ENCODE peak calls at places on chromosome 20, in eight cellular contexts. W, L, R, B, G, H, K and O are unnamed samples.

GRCh38 chr20:57138198-57138995 is 128.0 kb downstream of the BMP7 start:
- DNase-seq in R (no peak), G (no peak), K (peak), L (no peak), H (no peak), B (no peak), W (no peak), O (no peak)

GRCh38 chr20:24782221-24782620 is 166.8 kb upstream of the CST7 start:
- DNase-seq in L (peak), W (no peak), H (no peak), R (no peak), G (no peak), K (peak), B (no peak), O (no peak)

GRCh38 chr20:34984756-34985261 is 29.1 kb downstream of the MYH7B start:
- DNase-seq in W (no peak), B (no peak), H (peak), R (peak), L (no peak), K (peak), G (no peak), O (no peak)

GRCh38 chr20:51985013-51985415 is 182.7 kb upstream of the SALL4 start:
- DNase-seq in L (no peak), G (no peak), B (peak), H (peak), W (no peak), K (no peak), R (no peak), O (no peak)

GRCh38 chr20:48879609-48880008 is 41.9 kb upstream of the ARFGEF2 start:
- DNase-seq in G (no peak), B (peak), W (no peak), H (peak), K (no peak), L (no peak), R (no peak), O (no peak)

GRCh38 chr20:16243470-16243869 is 329.8 kb downstream of the KIF16B start:
- DNase-seq in K (no peak), W (no peak), B (no peak), R (no peak), G (no peak), H (no peak), L (no peak), O (no peak)

GRCh38 chr20:11849976-11850670 is 67.6 kb upstream of the BTBD3 start:
- DNase-seq in W (no peak), K (no peak), L (no peak), B (peak), R (no peak), H (peak), G (no peak), O (no peak)

GRCh38 chr20:60117040-60117439 is 158.8 kb downstream of the CDH26 start:
- DNase-seq in R (no peak), K (no peak), W (no peak), G (no peak), H (no peak), B (no peak), L (no peak), O (no peak)

GRCh38 chr20:2303693-2304092 is 7.9 kb downstream of the TGM3 start:
- DNase-seq in R (no peak), B (no peak), W (no peak), H (peak), L (no peak), G (no peak), K (no peak), O (no peak)

GRCh38 chr20:40728470-40728869 is 39.4 kb upstream of the MAFB start:
- DNase-seq in H (peak), B (no peak), W (no peak), K (no peak), L (no peak), R (no peak), G (no peak), O (no peak)

DNA sequence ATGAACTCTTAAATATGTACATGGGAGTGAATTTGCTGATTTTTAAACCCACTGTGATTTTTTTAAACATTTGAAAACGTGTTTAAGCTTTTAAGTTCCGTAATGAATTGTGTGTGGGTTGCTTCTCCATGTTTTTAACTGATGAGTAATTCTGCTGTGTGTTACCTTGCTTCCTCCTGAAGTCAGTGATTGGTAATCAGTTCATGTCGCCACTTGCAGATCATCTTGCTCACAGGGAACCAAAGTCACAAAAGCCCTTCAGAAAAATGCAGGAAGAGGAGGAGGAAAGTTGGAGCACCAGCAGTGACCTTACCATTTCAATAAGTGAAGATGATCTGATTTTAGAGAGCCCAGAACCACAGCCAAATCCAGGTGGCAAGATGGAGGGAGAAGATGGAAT is 36.7 kb downstream of the KIZ start:
- DNase-seq in H (no peak), L (no peak), R (no peak), K (no peak), B (no peak), G (no peak), W (no peak), O (no peak)
- H3K27ac ChIP-seq in H (no peak), L (no peak), R (no peak), K (no peak), B (no peak), G (no peak), W (no peak), O (no peak)

GRCh38 chr20:47749367-47749766 is 35.9 kb downstream of the SULF2 start:
- DNase-seq in G (no peak), B (no peak), L (no peak), R (peak), W (no peak), H (no peak), K (no peak), O (no peak)
- H3K27ac ChIP-seq in G (peak), B (no peak), L (peak), R (peak), W (no peak), H (no peak), K (no peak), O (no peak)

DNA sequence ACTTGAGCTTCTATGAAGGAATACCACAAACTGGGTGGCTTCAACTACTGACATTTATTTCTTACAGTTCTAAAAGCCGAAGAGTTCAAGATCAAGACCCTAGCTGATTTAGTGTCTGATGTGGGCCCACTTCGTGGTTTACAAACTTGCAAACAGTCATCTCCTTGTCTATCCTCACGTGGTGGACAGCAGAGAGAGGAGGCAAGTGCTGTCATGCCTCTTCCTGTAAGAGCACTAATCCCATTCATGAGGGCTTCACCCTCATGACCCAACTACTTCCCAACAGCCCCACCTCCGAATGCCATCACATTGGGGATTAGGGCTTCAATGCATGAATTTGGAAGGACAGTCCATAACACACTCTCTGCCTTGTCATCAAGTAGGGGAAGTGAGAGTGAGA is 15.7 kb upstream of the ISM1 start:
- DNase-seq in L (no peak), W (no peak), R (no peak), G (no peak), B (no peak), H (no peak), K (no peak), O (no peak)
- H3K27ac ChIP-seq in L (no peak), W (no peak), R (no peak), G (no peak), B (no peak), H (no peak), K (no peak), O (no peak)

DNA sequence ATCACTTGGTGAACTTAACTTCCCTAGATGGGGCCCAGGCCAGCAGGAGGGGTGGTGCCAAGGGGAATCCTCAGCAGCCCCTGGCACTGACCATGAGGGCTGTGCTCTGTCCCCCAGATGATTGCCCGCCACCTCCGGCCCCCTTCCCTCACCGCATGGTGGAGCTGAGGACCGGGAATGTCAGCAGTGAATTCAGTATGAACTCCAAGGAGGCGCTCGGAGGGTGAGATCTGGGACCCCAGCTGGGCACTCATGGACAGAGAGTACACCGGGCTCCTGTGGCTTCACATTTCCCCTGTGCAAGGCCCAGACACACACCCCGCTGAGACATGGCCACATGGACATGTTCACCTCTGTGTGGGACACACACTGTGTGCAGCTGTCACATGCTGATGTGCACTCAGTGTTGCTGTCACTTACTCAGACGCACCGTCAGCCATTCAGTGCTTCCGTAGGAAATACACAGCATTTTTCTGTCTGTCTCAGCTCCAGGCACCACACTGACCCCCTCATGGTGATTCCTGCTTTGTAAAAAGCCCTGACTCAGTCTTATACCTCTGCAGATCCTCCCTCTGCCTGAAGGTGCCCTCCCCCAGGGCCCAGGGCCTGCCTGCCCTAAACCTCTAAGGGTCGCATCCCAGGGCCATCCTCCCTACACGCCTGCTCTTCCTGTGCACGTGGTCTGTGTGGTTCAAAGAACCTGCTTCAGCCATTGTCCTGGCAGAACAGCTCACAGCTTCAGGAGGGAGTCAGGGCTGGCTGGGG is 4.4 kb downstream of the MYLK2 start:
- DNase-seq in B (peak), K (no peak), G (no peak), R (no peak), H (no peak), W (no peak), L (peak), O (no peak)
- H3K27ac ChIP-seq in B (no peak), K (no peak), G (no peak), R (no peak), H (no peak), W (no peak), L (no peak), O (no peak)